ENCODE peak calls at places on chromosome 13, in seven cellular contexts. Y is tibial nerve, N is uterus, C is endothelial cell of umbilical vein, F is PC-9, I is A549, U is heart right ventricle. P is an unnamed sample.

GRCh38 chr13:36840718-36841250 is 21.8 kb downstream of the RFXAP start:
- DNase-seq in Y (no peak), N (no peak), C (no peak), F (no peak), I (no peak), U (no peak), P (no peak)

GRCh38 chr13:42312817-42313431 is 41.0 kb downstream of the AKAP11 start:
- DNase-seq in Y (no peak), N (no peak), C (no peak), F (no peak), I (no peak), U (no peak), P (no peak)

GRCh38 chr13:107743523-107743922 is 471.8 kb downstream of the LIG4 start:
- DNase-seq in Y (no peak), N (no peak), C (no peak), F (peak), I (no peak), U (no peak), P (no peak)

GRCh38 chr13:93915269-93915809 is 564.1 kb downstream of the DCT start:
- DNase-seq in Y (no peak), N (no peak), C (no peak), F (no peak), I (no peak), U (no peak), P (no peak)

GRCh38 chr13:43918636-43919035 is 38.9 kb downstream of the LACC1 start:
- DNase-seq in Y (no peak), N (no peak), C (no peak), F (no peak), I (no peak), U (no peak), P (no peak)

GRCh38 chr13:93900735-93901134 is 578.7 kb downstream of the DCT start:
- DNase-seq in Y (no peak), N (no peak), C (no peak), F (no peak), I (no peak), U (no peak), P (no peak)

GRCh38 chr13:30331331-30331771 is 24.0 kb upstream of the KATNAL1 start:
- DNase-seq in Y (no peak), N (peak), C (no peak), F (no peak), I (no peak), U (no peak), P (no peak)

GRCh38 chr13:28434934-28435333 is 60.0 kb downstream of the FLT1 start:
- DNase-seq in Y (no peak), N (no peak), C (no peak), F (no peak), I (no peak), U (no peak), P (no peak)

GRCh38 chr13:84400711-84401110 is 518.4 kb upstream of the SLITRK1 start:
- DNase-seq in Y (no peak), N (no peak), C (no peak), F (no peak), I (no peak), U (no peak), P (no peak)

GRCh38 chr13:23654111-23655110 is 84.2 kb downstream of the TNFRSF19 start:
- DNase-seq in Y (no peak), N (no peak), C (no peak), F (no peak), I (no peak), U (peak), P (no peak)

GRCh38 chr13:65856464-65856863 is 1373.7 kb downstream of the PCDH9 start:
- DNase-seq in Y (no peak), N (no peak), C (no peak), F (no peak), I (no peak), U (no peak), P (no peak)

GRCh38 chr13:44879452-44880058 is 109.7 kb downstream of the NUFIP1 start:
- DNase-seq in Y (no peak), N (no peak), C (peak), F (no peak), I (no peak), U (no peak), P (no peak)

GRCh38 chr13:43698009-43698408 is 88.8 kb downstream of the ENOX1 start:
- DNase-seq in Y (no peak), N (no peak), C (no peak), F (no peak), I (no peak), U (no peak), P (no peak)

GRCh38 chr13:64540468-64540867 is 2689.7 kb downstream of the PCDH9 start:
- DNase-seq in Y (no peak), N (no peak), C (no peak), F (no peak), I (no peak), U (no peak), P (no peak)

GRCh38 chr13:64534302-64534701 is 2695.8 kb downstream of the PCDH9 start:
- DNase-seq in Y (no peak), N (no peak), C (no peak), F (no peak), I (no peak), U (no peak), P (no peak)

GRCh38 chr13:64538711-64539110 is 2691.4 kb downstream of the PCDH9 start:
- DNase-seq in Y (no peak), N (no peak), C (no peak), F (no peak), I (no peak), U (no peak), P (no peak)
- H3K27ac ChIP-seq in Y (no peak), N (no peak), C (no peak), F (no peak), I (no peak), U (no peak), P (no peak)

GRCh38 chr13:54573186-54573585 is 1544.6 kb downstream of the OLFM4 start:
- DNase-seq in Y (no peak), N (no peak), C (no peak), F (no peak), I (no peak), U (no peak), P (no peak)
- TF ChIP-seq CTCF in Y (no peak), N (no peak), C (no peak), F (no peak), I (no peak), U (no peak), P (no peak)

DNA sequence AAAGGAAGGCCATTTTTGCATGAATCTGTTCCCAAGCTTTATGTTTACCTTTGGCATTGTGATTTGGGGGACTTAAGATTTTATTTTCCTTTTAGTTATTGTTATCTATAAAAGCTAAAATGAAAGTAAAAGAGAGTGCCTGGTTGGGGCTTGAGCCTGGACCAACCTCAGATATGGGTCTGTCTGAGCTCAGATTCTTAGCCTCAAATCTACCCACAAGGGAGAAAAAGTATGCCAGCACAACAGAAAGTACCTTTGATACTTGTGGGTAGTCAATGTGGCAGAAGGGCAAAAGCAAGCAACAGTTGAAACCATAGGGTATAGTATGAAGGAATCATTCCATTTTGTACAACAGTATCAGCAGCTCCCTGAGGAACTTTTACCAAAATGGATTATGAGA is 26.6 kb upstream of the KBTBD6 start:
- DNase-seq in Y (no peak), N (no peak), C (no peak), F (no peak), I (no peak), U (no peak), P (no peak)
- H3K27ac ChIP-seq in Y (no peak), N (no peak), C (no peak), F (no peak), I (no peak), U (no peak), P (no peak)

GRCh38 chr13:109699628-109700071 is 86.7 kb downstream of the IRS2 start:
- DNase-seq in Y (no peak), N (no peak), C (no peak), F (no peak), I (no peak), U (no peak), P (no peak)
- TF ChIP-seq CTCF in Y (no peak), N (no peak), C (no peak), F (no peak), I (no peak), U (no peak), P (no peak)

GRCh38 chr13:49210669-49211068 is 9.5 kb upstream of the MLNR start:
- DNase-seq in Y (no peak), N (no peak), C (no peak), F (no peak), I (no peak), U (no peak), P (no peak)

GRCh38 chr13:49213539-49213938 is 6.6 kb upstream of the MLNR start:
- DNase-seq in Y (no peak), N (no peak), C (no peak), F (no peak), I (no peak), U (no peak), P (no peak)

GRCh38 chr13:49208619-49209018 is 11.5 kb upstream of the MLNR start:
- DNase-seq in Y (no peak), N (no peak), C (no peak), F (no peak), I (no peak), U (no peak), P (no peak)

GRCh38 chr13:49206641-49207040 is 13.5 kb upstream of the MLNR start:
- DNase-seq in Y (no peak), N (no peak), C (no peak), F (no peak), I (no peak), U (no peak), P (no peak)

GRCh38 chr13:49210114-49210513 is 10.0 kb upstream of the MLNR start:
- DNase-seq in Y (no peak), N (no peak), C (no peak), F (no peak), I (no peak), U (no peak), P (no peak)
- H3K27ac ChIP-seq in Y (no peak), N (no peak), C (no peak), F (no peak), I (no peak), U (no peak), P (no peak)

DNA sequence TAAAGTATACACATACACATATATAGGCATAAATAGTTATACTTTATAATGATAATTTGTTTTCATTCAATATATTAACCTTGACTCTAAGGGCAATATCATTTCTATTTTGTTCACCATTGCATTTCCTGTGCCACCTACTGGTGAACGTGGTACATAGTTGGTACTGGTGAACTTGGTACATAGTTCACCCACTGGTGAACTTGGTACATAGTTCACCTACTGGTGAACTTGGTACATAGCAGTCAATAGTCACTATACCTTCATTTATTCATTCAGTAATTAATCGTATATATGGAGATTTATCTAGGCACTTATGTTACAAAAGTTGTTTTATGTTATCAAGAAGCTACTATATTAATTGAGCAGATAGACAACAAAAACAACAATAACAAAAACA is 172.6 kb upstream of the ATXN8OS start:
- DNase-seq in Y (no peak), N (no peak), C (no peak), F (peak), I (no peak), U (no peak), P (no peak)
- TF ChIP-seq CTCF in Y (no peak), N (no peak), C (no peak), F (peak), I (no peak), U (no peak), P (no peak)

GRCh38 chr13:34156841-34157365 is 339.0 kb downstream of the RFC3 start:
- DNase-seq in Y (peak), N (peak), C (peak), F (peak), I (peak), U (peak), P (no peak)
- H3K27ac ChIP-seq in Y (no peak), N (peak), C (peak), F (peak), I (peak), U (peak), P (no peak)

GRCh38 chr13:76826527-76826926 is 59.7 kb downstream of the KCTD12 start:
- DNase-seq in Y (no peak), N (no peak), C (no peak), F (no peak), I (no peak), U (no peak), P (no peak)

GRCh38 chr13:76825415-76825814 is 60.8 kb downstream of the KCTD12 start:
- DNase-seq in Y (no peak), N (no peak), C (no peak), F (no peak), I (no peak), U (no peak), P (no peak)

GRCh38 chr13:76823969-76824368 is 62.2 kb downstream of the KCTD12 start:
- DNase-seq in Y (no peak), N (no peak), C (no peak), F (no peak), I (no peak), U (no peak), P (no peak)

GRCh38 chr13:76820759-76821158 is 65.4 kb downstream of the KCTD12 start:
- DNase-seq in Y (peak), N (peak), C (no peak), F (no peak), I (no peak), U (peak), P (no peak)

DNA sequence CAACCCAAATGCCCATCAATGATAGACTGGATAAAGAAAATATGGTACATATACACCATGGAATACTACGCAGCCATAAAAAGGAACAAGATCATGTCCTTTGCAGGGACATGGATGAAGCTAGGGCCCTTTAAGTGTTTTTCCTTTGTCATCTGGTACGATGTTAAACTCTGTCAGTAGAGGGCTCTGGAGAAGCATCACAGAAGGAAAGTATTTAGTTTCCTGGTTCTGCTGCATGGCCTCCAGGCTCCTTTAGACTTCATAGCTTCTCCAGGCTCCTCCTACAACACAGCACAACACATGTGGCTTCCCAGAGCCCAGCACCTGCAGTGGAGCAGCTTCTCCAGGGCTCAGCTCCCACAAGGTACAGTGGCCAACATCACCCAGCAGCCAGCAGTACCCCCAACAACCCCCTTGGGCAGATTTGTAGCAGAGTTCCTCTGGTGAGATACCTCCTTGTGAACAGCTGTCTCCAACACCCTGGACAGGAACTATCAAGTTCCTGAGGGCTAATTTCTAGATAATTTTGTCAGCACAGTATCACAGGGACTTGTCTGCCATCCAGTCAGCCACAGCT is 63.4 kb downstream of the KCTD12 start:
- DNase-seq in Y (no peak), N (no peak), C (peak), F (no peak), I (no peak), U (no peak), P (no peak)
- TF ChIP-seq CTCF in Y (no peak), N (no peak), C (no peak), F (peak), I (no peak), U (no peak), P (no peak)

DNA sequence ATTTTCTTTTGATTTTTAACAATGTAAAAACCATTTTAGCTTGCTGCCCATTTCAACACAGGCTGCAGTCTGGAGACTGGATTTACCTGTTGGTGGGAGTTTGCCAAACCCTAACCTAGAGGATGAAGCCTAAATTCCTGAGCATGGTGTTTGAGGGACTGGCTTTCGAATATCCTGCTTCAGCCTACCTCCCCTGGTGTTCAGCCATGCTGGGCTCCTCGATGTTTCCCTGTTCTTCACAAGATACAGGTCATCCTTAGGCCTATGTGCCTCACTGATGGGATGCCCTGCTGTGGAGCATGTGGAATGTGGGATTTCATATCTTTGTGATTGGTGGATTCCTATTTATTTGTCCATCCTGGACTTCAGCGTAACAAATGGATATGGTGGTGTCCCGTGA is 20.4 kb upstream of the ERCC5 start:
- DNase-seq in Y (no peak), N (no peak), C (no peak), F (peak), I (no peak), U (no peak), P (no peak)
- H3K27ac ChIP-seq in Y (no peak), N (no peak), C (peak), F (peak), I (no peak), U (no peak), P (no peak)

GRCh38 chr13:114144606-114145244 is 12.3 kb upstream of the RASA3 start:
- DNase-seq in Y (peak), N (no peak), C (no peak), F (no peak), I (no peak), U (no peak), P (no peak)

GRCh38 chr13:114146629-114147028 is 14.2 kb upstream of the RASA3 start:
- DNase-seq in Y (no peak), N (no peak), C (no peak), F (no peak), I (peak), U (no peak), P (peak)

GRCh38 chr13:114145256-114145655 is 12.8 kb upstream of the RASA3 start:
- DNase-seq in Y (no peak), N (no peak), C (no peak), F (no peak), I (no peak), U (no peak), P (no peak)

GRCh38 chr13:114146173-114146572 is 13.8 kb upstream of the RASA3 start:
- DNase-seq in Y (peak), N (no peak), C (no peak), F (no peak), I (no peak), U (no peak), P (no peak)

GRCh38 chr13:114145722-114146121 is 13.3 kb upstream of the RASA3 start:
- DNase-seq in Y (peak), N (no peak), C (no peak), F (no peak), I (no peak), U (no peak), P (no peak)
- TF ChIP-seq CTCF in Y (no peak), N (no peak), C (no peak), F (no peak), I (no peak), U (no peak), P (no peak)

P was measured in CD4-positive, alpha-beta T cell.